ENCODE peak calls at places on chromosomes 1 and 21, in ten cellular contexts. C is COLO829; J is iris pigment epithelial cell; Z is ureter; O is CD4-positive, CD25-positive, alpha-beta regulatory T cell; N is activated T-cell treated with anti-CD3 and anti-CD28 coated beads for 1 hour; K is activated naive CD4-positive, alpha-beta T cell treated with Interleukin-2 at 50 U/mL for 16 hours; E is bronchial epithelial cell; I is LHCN-M2; R is adrenal gland. Q is an unnamed sample.

GRCh38 chr1:11804666-11805453 is 904 bp downstream of the MTHFR start:
- DNase-seq in C (no peak), J (peak), Z (peak), O (no peak), N (no peak), K (peak), E (peak), I (peak), R (peak), Q (peak)

GRCh38 chr21:36981049-36981391 is 14.6 kb upstream of the HLCS start:
- DNase-seq in C (no peak), J (no peak), Z (no peak), O (no peak), N (no peak), K (no peak), E (no peak), I (no peak), R (no peak), Q (no peak)

GRCh38 chr1:85850238-85850637 is 142.0 kb upstream of the ZNHIT6 start:
- DNase-seq in C (peak), J (peak), Z (no peak), O (no peak), N (no peak), K (no peak), E (peak), I (peak), R (no peak), Q (peak)

GRCh38 chr1:35768350-35769187 is 1.2 kb downstream of the CLSPN start:
- DNase-seq in C (no peak), J (peak), Z (no peak), O (no peak), N (no peak), K (no peak), E (no peak), I (peak), R (no peak), Q (no peak)

GRCh38 chr1:182083851-182084486 is 22.5 kb upstream of the ZNF648 start:
- DNase-seq in C (no peak), J (no peak), Z (no peak), O (no peak), N (no peak), K (no peak), E (no peak), I (no peak), R (no peak), Q (no peak)

GRCh38 chr1:53195211-53195909 is 1.3 kb upstream of the CPT2 start:
- DNase-seq in C (no peak), J (no peak), Z (no peak), O (no peak), N (no peak), K (no peak), E (no peak), I (no peak), R (no peak), Q (no peak)

GRCh38 chr1:187396226-187396625 is 567.5 kb downstream of the PLA2G4A start:
- DNase-seq in C (no peak), J (peak), Z (no peak), O (no peak), N (no peak), K (no peak), E (no peak), I (no peak), R (no peak), Q (no peak)

GRCh38 chr1:152111515-152111968 is 3.7 kb downstream of the TCHH start:
- DNase-seq in C (no peak), J (peak), Z (no peak), O (no peak), N (no peak), K (peak), E (no peak), I (peak), R (no peak), Q (no peak)

GRCh38 chr1:150302338-150302737 is 8.7 kb downstream of the MRPS21 start:
- DNase-seq in C (no peak), J (peak), Z (no peak), O (no peak), N (no peak), K (no peak), E (no peak), I (no peak), R (peak), Q (no peak)

GRCh38 chr1:234781241-234782056 is 171.5 kb upstream of the IRF2BP2 start:
- DNase-seq in C (peak), J (no peak), Z (peak), O (no peak), N (no peak), K (peak), E (no peak), I (peak), R (no peak), Q (no peak)

GRCh38 chr1:36913523-36914060 is 120.7 kb downstream of the GRIK3 start:
- DNase-seq in C (no peak), J (no peak), Z (peak), O (no peak), N (no peak), K (no peak), E (no peak), I (no peak), R (no peak), Q (no peak)

GRCh38 chr1:16048573-16049189 is 5.1 kb downstream of the CLCNKB start:
- DNase-seq in C (no peak), J (peak), Z (peak), O (peak), N (peak), K (peak), E (peak), I (no peak), R (no peak), Q (peak)

GRCh38 chr1:79193211-79194079 is 186.9 kb upstream of the ADGRL4 start:
- DNase-seq in C (no peak), J (peak), Z (no peak), O (no peak), N (no peak), K (no peak), E (peak), I (peak), R (no peak), Q (peak)

GRCh38 chr1:240522122-240522822 is 89.7 kb downstream of the GREM2 start:
- DNase-seq in C (no peak), J (no peak), Z (no peak), O (no peak), N (no peak), K (no peak), E (no peak), I (no peak), R (no peak), Q (no peak)

GRCh38 chr1:231093158-231093922 is 53.3 kb upstream of the FAM89A start:
- DNase-seq in C (peak), J (peak), Z (no peak), O (no peak), N (no peak), K (no peak), E (no peak), I (no peak), R (no peak), Q (no peak)

GRCh38 chr1:65002508-65003315 is 36.4 kb upstream of the JAK1 start:
- DNase-seq in C (peak), J (peak), Z (peak), O (peak), N (peak), K (peak), E (peak), I (peak), R (peak), Q (peak)

GRCh38 chr1:223240122-223240521 is 97.1 kb upstream of the TLR5 start:
- DNase-seq in C (no peak), J (no peak), Z (no peak), O (no peak), N (no peak), K (no peak), E (no peak), I (no peak), R (no peak), Q (no peak)

GRCh38 chr21:18493420-18493819 is 89.8 kb upstream of the TMPRSS15 start:
- DNase-seq in C (no peak), J (peak), Z (no peak), O (no peak), N (no peak), K (no peak), E (peak), I (peak), R (no peak), Q (peak)

GRCh38 chr1:68703921-68704354 is 207.1 kb upstream of the DEPDC1 start:
- DNase-seq in C (no peak), J (no peak), Z (no peak), O (no peak), N (no peak), K (no peak), E (peak), I (no peak), R (no peak), Q (peak)

GRCh38 chr1:221921936-221922335 is 180.0 kb upstream of the DUSP10 start:
- DNase-seq in C (no peak), J (no peak), Z (no peak), O (no peak), N (no peak), K (no peak), E (peak), I (no peak), R (no peak), Q (no peak)

GRCh38 chr1:226863446-226863845 is 7.0 kb upstream of the PSEN2 start:
- DNase-seq in C (peak), J (peak), Z (no peak), O (no peak), N (no peak), K (no peak), E (peak), I (peak), R (no peak), Q (peak)

GRCh38 chr1:224922404-224923164 is 6.9 kb upstream of the DNAH14 start:
- DNase-seq in C (peak), J (peak), Z (no peak), O (no peak), N (no peak), K (no peak), E (peak), I (peak), R (peak), Q (no peak)

GRCh38 chr1:212545941-212546638 is 62.5 kb upstream of the ATF3 start:
- DNase-seq in C (peak), J (peak), Z (no peak), O (no peak), N (no peak), K (no peak), E (peak), I (peak), R (no peak), Q (peak)

GRCh38 chr1:229938571-229938970 is 128.5 kb upstream of the GALNT2 start:
- DNase-seq in C (no peak), J (no peak), Z (no peak), O (no peak), N (no peak), K (no peak), E (no peak), I (no peak), R (no peak), Q (no peak)

GRCh38 chr1:183093821-183094287 is 70.6 kb downstream of the LAMC1 start:
- DNase-seq in C (no peak), J (peak), Z (no peak), O (no peak), N (no peak), K (no peak), E (peak), I (peak), R (no peak), Q (peak)

GRCh38 chr1:98119793-98120192 is 199.0 kb upstream of the DPYD start:
- DNase-seq in C (no peak), J (no peak), Z (no peak), O (no peak), N (no peak), K (no peak), E (peak), I (peak), R (no peak), Q (no peak)

GRCh38 chr1:8328271-8328670 is 10.4 kb downstream of the SLC45A1 start:
- DNase-seq in C (no peak), J (no peak), Z (no peak), O (no peak), N (no peak), K (no peak), E (no peak), I (no peak), R (no peak), Q (no peak)

GRCh38 chr1:2113620-2114135 is 63.5 kb downstream of the PRKCZ start:
- DNase-seq in C (no peak), J (no peak), Z (no peak), O (no peak), N (no peak), K (no peak), E (no peak), I (no peak), R (no peak), Q (no peak)

GRCh38 chr1:230857077-230857476 is 11.2 kb downstream of the C1orf198 start:
- DNase-seq in C (no peak), J (peak), Z (no peak), O (no peak), N (no peak), K (no peak), E (no peak), I (no peak), R (no peak), Q (no peak)

GRCh38 chr1:221011145-221011544 is 131.9 kb downstream of the HLX start:
- DNase-seq in C (no peak), J (no peak), Z (no peak), O (no peak), N (no peak), K (no peak), E (no peak), I (no peak), R (no peak), Q (peak)

GRCh38 chr1:200179126-200179780 is 151.7 kb downstream of the NR5A2 start:
- DNase-seq in C (no peak), J (peak), Z (no peak), O (no peak), N (no peak), K (no peak), E (peak), I (no peak), R (no peak), Q (no peak)

Q was measured in NCI-H226.